ENCODE peak calls at places on chromosomes 7 and 10, in five cellular contexts. T, R, O, V and Y are unnamed samples.

GRCh38 chr10:122551450-122551849 is 9.1 kb upstream of the DMBT1 start:
- DNase-seq in T (no peak), R (no peak), O (peak), V (peak), Y (no peak)

GRCh38 chr10:120581496-120581895 is 124.5 kb downstream of the PLPP4 start:
- DNase-seq in T (no peak), R (no peak), O (peak), V (peak), Y (peak)

GRCh38 chr7:7354674-7355073 is 172.3 kb downstream of the C1GALT1 start:
- DNase-seq in T (no peak), R (no peak), O (no peak), V (peak), Y (peak)

GRCh38 chr7:73774923-73775322 is 4.9 kb upstream of the CLDN3 start:
- DNase-seq in T (no peak), R (peak), O (no peak), V (no peak), Y (no peak)

GRCh38 chr7:73635428-73636200 is 11.3 kb upstream of the MLXIPL start:
- DNase-seq in T (no peak), R (no peak), O (no peak), V (no peak), Y (no peak)

GRCh38 chr7:127819975-127820778 is 168.2 kb downstream of the SND1 start:
- DNase-seq in T (no peak), R (peak), O (no peak), V (peak), Y (no peak)

GRCh38 chr10:20515654-20516053 is 381.5 kb downstream of the NEBL start:
- DNase-seq in T (no peak), R (no peak), O (no peak), V (no peak), Y (peak)

GRCh38 chr10:33126118-33126517 is 168.1 kb upstream of the ITGB1 start:
- DNase-seq in T (no peak), R (peak), O (no peak), V (peak), Y (no peak)

GRCh38 chr10:72124984-72125383 is 36.6 kb upstream of the SPOCK2 start:
- DNase-seq in T (no peak), R (peak), O (no peak), V (no peak), Y (no peak)

GRCh38 chr7:37540917-37541316 is 92.3 kb upstream of the ELMO1 start:
- DNase-seq in T (no peak), R (no peak), O (no peak), V (no peak), Y (no peak)

GRCh38 chr10:101287922-101288638 is 58.8 kb upstream of the LBX1 start:
- DNase-seq in T (no peak), R (peak), O (peak), V (peak), Y (peak)

GRCh38 chr7:50209461-50210161 is 94.9 kb upstream of the IKZF1 start:
- DNase-seq in T (no peak), R (no peak), O (no peak), V (no peak), Y (peak)

GRCh38 chr10:84783386-84783785 is 455.0 kb downstream of the CCSER2 start:
- DNase-seq in T (peak), R (no peak), O (peak), V (peak), Y (no peak)

GRCh38 chr10:104688251-104688650 is 47.2 kb downstream of the SORCS3 start:
- DNase-seq in T (no peak), R (no peak), O (no peak), V (no peak), Y (no peak)

GRCh38 chr7:106064836-106065559 is 47.1 kb downstream of the SYPL1 start:
- DNase-seq in T (no peak), R (peak), O (peak), V (peak), Y (peak)

GRCh38 chr7:155907450-155908177 is 95.4 kb upstream of the SHH start:
- DNase-seq in T (no peak), R (no peak), O (no peak), V (no peak), Y (no peak)

GRCh38 chr10:58785354-58785753 is 272.7 kb downstream of the BICC1 start:
- DNase-seq in T (no peak), R (no peak), O (no peak), V (no peak), Y (no peak)

GRCh38 chr7:85222522-85222921 is 35.7 kb upstream of the SEMA3D start:
- DNase-seq in T (no peak), R (peak), O (no peak), V (no peak), Y (no peak)

GRCh38 chr10:6297951-6298381 is 95.2 kb downstream of the PFKFB3 start:
- DNase-seq in T (no peak), R (no peak), O (no peak), V (no peak), Y (peak)

GRCh38 chr7:104552102-104552501 is 223.7 kb downstream of the LHFPL3 start:
- DNase-seq in T (peak), R (peak), O (peak), V (peak), Y (peak)

GRCh38 chr7:25495342-25495855 is 267.1 kb upstream of the NPVF start:
- DNase-seq in T (no peak), R (no peak), O (no peak), V (peak), Y (no peak)

GRCh38 chr7:29612596-29612995 is 49.0 kb downstream of the PRR15 start:
- DNase-seq in T (no peak), R (no peak), O (no peak), V (no peak), Y (no peak)

GRCh38 chr10:51076442-51076841 is 2.2 kb downstream of the PRKG1 start:
- DNase-seq in T (no peak), R (no peak), O (no peak), V (no peak), Y (no peak)

GRCh38 chr10:124285587-124286527 is 132.9 kb downstream of the OAT start:
- DNase-seq in T (no peak), R (no peak), O (no peak), V (no peak), Y (no peak)

GRCh38 chr7:75695036-75695435 is 43.7 kb downstream of the HIP1 start:
- DNase-seq in T (no peak), R (no peak), O (no peak), V (no peak), Y (no peak)

GRCh38 chr10:133324198-133324792 is 12.4 kb downstream of the CALY start:
- DNase-seq in T (no peak), R (peak), O (peak), V (peak), Y (peak)

GRCh38 chr10:127979566-127979965 is 72.7 kb downstream of the PTPRE start:
- DNase-seq in T (no peak), R (no peak), O (peak), V (no peak), Y (no peak)

GRCh38 chr10:285216-285967 is 150.1 kb downstream of the ZMYND11 start:
- DNase-seq in T (no peak), R (no peak), O (no peak), V (no peak), Y (no peak)

GRCh38 chr7:77238703-77239136 is 39.1 kb upstream of the FGL2 start:
- DNase-seq in T (no peak), R (no peak), O (no peak), V (no peak), Y (peak)

GRCh38 chr7:41039386-41040315 is 663.2 kb downstream of the INHBA start:
- DNase-seq in T (no peak), R (peak), O (no peak), V (no peak), Y (no peak)

GRCh38 chr10:74297389-74298080 is 146.5 kb downstream of the ADK start:
- DNase-seq in T (no peak), R (no peak), O (no peak), V (no peak), Y (no peak)

GRCh38 chr10:35191523-35191922 is 64.9 kb downstream of the CREM start:
- DNase-seq in T (no peak), R (peak), O (no peak), V (peak), Y (no peak)

GRCh38 chr7:41641006-41641714 is 61.7 kb downstream of the INHBA start:
- DNase-seq in T (no peak), R (peak), O (no peak), V (no peak), Y (no peak)

GRCh38 chr7:92955081-92955480 is 118.7 kb upstream of the CDK6 start:
- DNase-seq in T (no peak), R (no peak), O (no peak), V (peak), Y (no peak)

GRCh38 chr10:85643839-85644525 is 722.6 kb downstream of the GRID1 start:
- DNase-seq in T (no peak), R (no peak), O (no peak), V (peak), Y (peak)

GRCh38 chr7:107995184-107996071 is 7.5 kb downstream of the LAMB1 start:
- DNase-seq in T (peak), R (peak), O (peak), V (peak), Y (peak)

GRCh38 chr10:21174670-21175495 is 277.8 kb upstream of the NEBL start:
- DNase-seq in T (peak), R (no peak), O (peak), V (peak), Y (peak)

GRCh38 chr7:127792528-127793342 is 140.7 kb downstream of the SND1 start:
- DNase-seq in T (peak), R (no peak), O (peak), V (peak), Y (peak)

GRCh38 chr7:54967384-54967783 is 51.4 kb upstream of the EGFR start:
- DNase-seq in T (no peak), R (peak), O (no peak), V (peak), Y (peak)

GRCh38 chr7:133275441-133276105 is 22.7 kb downstream of the EXOC4 start:
- DNase-seq in T (no peak), R (no peak), O (no peak), V (no peak), Y (no peak)

GRCh38 chr7:133274265-133274664 is 21.4 kb downstream of the EXOC4 start:
- DNase-seq in T (no peak), R (no peak), O (no peak), V (no peak), Y (no peak)

GRCh38 chr7:133268355-133268754 is 15.5 kb downstream of the EXOC4 start:
- DNase-seq in T (no peak), R (no peak), O (no peak), V (no peak), Y (no peak)

GRCh38 chr7:133275008-133275407 is 22.1 kb downstream of the EXOC4 start:
- DNase-seq in T (no peak), R (no peak), O (no peak), V (peak), Y (no peak)

GRCh38 chr7:133273221-133273620 is 20.3 kb downstream of the EXOC4 start:
- DNase-seq in T (no peak), R (no peak), O (no peak), V (no peak), Y (no peak)
- H3K27ac ChIP-seq in T (no peak), R (no peak), O (no peak), V (no peak), Y (no peak)

GRCh38 chr10:76231258-76231934 is 800.0 kb downstream of the LRMDA start:
- DNase-seq in T (no peak), R (peak), O (peak), V (peak), Y (no peak)

GRCh38 chr10:76234827-76235226 is 803.4 kb downstream of the LRMDA start:
- DNase-seq in T (no peak), R (no peak), O (no peak), V (no peak), Y (no peak)

DNA sequence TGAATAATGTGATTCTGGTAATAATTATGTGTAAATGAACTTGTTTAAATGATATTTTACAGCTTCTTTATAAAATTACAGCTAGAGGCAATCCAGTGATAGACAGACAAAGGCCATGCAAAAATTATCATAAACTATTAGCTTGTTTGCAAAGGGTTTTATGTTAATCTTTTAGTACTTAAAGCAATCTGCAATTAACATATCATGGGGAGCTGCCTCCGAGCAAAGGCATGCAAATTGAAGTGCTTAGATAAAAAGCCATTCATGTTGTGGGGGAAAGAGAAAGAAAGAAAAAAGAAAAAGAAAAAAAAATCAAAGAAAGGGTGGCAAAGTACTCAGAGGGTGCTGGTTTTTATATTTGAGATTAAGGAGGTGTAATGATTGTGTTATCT is 799.4 kb downstream of the LRMDA start:
- DNase-seq in T (no peak), R (no peak), O (no peak), V (peak), Y (no peak)
- H3K4me2 ChIP-seq in T (no peak), R (no peak), O (no peak), V (no peak), Y (no peak)

DNA sequence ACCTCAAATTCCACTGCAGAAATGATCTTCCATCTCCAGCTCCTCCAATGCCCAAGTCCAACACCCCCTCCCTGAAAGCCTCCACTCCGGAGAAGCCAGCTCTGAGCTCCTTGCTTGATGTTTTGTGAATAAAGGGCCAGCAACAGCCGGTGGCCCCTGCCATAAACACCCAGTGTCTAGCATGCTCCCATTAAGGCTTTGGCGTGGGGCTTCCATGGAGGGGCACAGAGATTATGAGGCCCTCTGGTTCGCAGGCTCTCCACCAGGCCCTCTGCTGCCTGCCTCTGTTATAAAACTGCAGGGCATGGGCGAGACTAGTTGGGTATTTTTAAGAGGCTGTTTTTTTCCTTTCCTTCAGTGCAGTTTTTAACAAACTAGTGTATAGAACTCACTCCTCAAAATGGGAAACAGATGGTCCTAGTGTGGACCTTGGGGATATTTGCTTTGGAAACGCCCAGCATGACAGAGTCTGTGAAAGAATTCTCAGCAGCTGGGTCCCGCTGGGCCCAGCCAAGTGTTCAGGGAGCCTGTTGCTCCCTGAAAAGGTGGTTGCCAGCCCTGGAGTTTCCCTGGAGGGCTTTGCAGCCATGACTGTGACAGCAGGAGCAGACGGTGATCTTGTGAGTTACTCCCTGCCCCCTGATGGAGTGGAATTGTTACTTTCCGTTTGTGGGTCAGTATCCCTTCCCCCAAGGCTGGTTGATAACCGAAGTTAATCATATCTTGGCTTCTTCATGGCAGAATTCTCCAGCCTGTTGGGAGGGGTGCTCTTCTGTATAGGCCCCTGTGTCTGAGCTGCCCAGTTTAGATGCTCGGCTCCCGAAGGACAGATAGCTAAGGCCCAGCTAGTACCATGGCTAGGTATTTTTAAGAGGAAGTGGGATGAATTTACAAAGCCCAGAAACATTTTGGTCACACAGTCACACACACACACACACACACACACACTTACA is 278.7 kb upstream of the HABP2 start:
- DNase-seq in T (no peak), R (no peak), O (no peak), V (peak), Y (no peak)
- H4K8ac ChIP-seq in T (no peak), R (no peak), O (no peak), V (no peak), Y (no peak)

GRCh38 chr10:62457598-62457997 is 83.4 kb downstream of the ZNF365 start:
- DNase-seq in T (no peak), R (no peak), O (no peak), V (no peak), Y (no peak)
- H3K27ac ChIP-seq in T (no peak), R (no peak), O (no peak), V (no peak), Y (no peak)

DNA sequence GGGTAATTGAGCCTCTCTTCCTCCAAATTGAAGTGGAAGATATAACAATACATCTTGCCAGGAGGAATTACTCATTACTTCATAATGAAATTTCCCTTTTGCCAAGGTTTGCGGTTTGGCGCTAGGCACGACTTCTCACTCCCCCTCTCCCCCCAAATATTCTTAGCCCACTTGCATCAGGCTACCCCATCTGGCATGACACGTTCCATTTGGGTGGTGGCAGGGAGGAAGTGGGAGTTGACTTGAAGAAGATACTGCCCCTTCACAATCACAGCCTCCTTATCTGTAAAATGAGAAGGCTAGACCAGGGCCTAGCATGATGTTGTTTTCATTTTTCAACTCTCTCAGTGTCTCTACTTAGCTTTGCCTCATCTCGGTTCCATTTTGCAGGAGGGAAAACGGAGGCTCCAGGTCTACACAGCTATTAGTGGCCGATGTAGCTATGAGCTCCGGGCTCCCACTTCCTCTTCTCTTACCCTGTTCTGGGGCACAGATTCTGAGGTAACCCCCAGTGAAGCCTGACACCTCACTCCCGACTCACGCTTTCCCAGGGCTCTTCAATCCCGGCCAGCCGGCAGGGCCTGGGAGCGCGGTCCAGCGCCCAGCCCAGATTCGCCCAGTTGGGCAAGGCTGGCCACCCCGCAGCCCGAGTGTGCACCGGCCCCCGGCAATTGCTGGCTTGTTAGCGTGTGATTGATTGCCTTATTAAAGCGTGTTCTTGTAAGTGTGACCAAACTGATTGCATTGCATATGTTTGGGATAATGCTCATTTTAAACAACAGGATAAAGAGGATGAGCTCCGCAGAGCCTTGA is 6.5 kb downstream of the EVX1 start:
- DNase-seq in T (no peak), R (no peak), O (no peak), V (peak), Y (no peak)
- H3K4me2 ChIP-seq in T (no peak), R (no peak), O (no peak), V (peak), Y (no peak)

GRCh38 chr7:33905389-33906032 is at the start of gene BMPER:
- DNase-seq in T (peak), R (peak), O (peak), V (peak), Y (peak)
- H4K8ac ChIP-seq in T (no peak), R (peak), O (no peak), V (no peak), Y (no peak)

GRCh38 chr7:32142649-32143048 is 72.4 kb upstream of the PDE1C start:
- DNase-seq in T (no peak), R (peak), O (no peak), V (no peak), Y (no peak)
- H3K27ac ChIP-seq in T (no peak), R (peak), O (no peak), V (no peak), Y (no peak)

GRCh38 chr7:95478139-95479037 is 7.4 kb upstream of the ASB4 start:
- DNase-seq in T (no peak), R (peak), O (peak), V (peak), Y (peak)
- H3K4me2 ChIP-seq in T (no peak), R (peak), O (no peak), V (no peak), Y (no peak)

GRCh38 chr10:1942478-1942877 is 205.2 kb upstream of the ADARB2 start:
- DNase-seq in T (no peak), R (no peak), O (no peak), V (peak), Y (no peak)

GRCh38 chr10:1935912-1936311 is 198.6 kb upstream of the ADARB2 start:
- DNase-seq in T (no peak), R (no peak), O (no peak), V (no peak), Y (no peak)

GRCh38 chr10:1944487-1944886 is 207.2 kb upstream of the ADARB2 start:
- DNase-seq in T (no peak), R (no peak), O (no peak), V (no peak), Y (no peak)

GRCh38 chr10:1938317-1938716 is 201.0 kb upstream of the ADARB2 start:
- DNase-seq in T (no peak), R (no peak), O (no peak), V (no peak), Y (no peak)

GRCh38 chr10:1939016-1939415 is 201.7 kb upstream of the ADARB2 start:
- DNase-seq in T (no peak), R (no peak), O (no peak), V (no peak), Y (no peak)
- H4K8ac ChIP-seq in T (no peak), R (no peak), O (no peak), V (no peak), Y (no peak)

DNA sequence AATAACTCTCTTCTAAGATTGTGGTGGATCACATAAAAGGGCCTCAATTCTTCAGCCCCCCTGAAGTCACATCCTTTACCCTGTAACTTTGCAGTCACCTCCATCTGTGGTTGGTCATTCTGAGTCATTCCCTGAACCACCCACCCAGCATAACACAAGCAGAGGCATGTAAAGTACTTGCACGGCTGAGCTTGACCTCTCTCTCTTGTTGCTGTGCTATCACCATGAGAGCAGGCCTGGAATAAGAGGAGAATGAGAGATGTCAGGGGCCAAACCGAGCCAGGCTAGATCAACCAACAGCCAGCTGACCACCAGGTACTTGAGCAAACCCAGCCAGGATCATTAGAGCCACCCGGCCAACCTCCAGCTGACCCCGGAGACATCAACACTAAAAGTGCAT is 13.5 kb upstream of the STK17A start:
- DNase-seq in T (no peak), R (peak), O (no peak), V (no peak), Y (no peak)
- H3K27ac ChIP-seq in T (no peak), R (peak), O (no peak), V (no peak), Y (no peak)